ENCODE peak calls at places on chromosome 17, in nine cellular contexts. J is breast epithelium; V is H54; Z is caudate nucleus; Y is stimulated activated CD4-positive, alpha-beta T cell treated with anti-CD3 and anti-CD28 coated beads, Interleukin-4, amount 100 ng/mL, for 4 hours; N is body of pancreas; Q is Peyer's patch; H is ELF-1; K is psoas muscle. T is an unnamed sample.

GRCh38 chr17:75561927-75562603 is 25.5 kb upstream of the MYO15B start:
- DNase-seq in Y (no peak), V (no peak), K (no peak), J (no peak), H (no peak), Q (no peak), N (no peak), Z (no peak), T (no peak)

GRCh38 chr17:27531469-27531948 is 75.3 kb downstream of the KSR1 start:
- DNase-seq in Q (no peak), H (peak), K (no peak), J (no peak), Z (no peak), Y (no peak), V (no peak), N (no peak), T (no peak)

GRCh38 chr17:59572301-59572924 is 7.0 kb downstream of the DHX40 start:
- DNase-seq in H (no peak), N (no peak), Q (no peak), Z (no peak), J (no peak), V (no peak), Y (no peak), K (no peak), T (no peak)

GRCh38 chr17:3959295-3959899 is 4.8 kb downstream of the ATP2A3 start:
- DNase-seq in Q (peak), K (no peak), Z (no peak), H (peak), N (peak), J (no peak), V (peak), Y (no peak), T (no peak)

GRCh38 chr17:28491286-28491685 is 14.9 kb upstream of the FOXN1 start:
- DNase-seq in Z (no peak), K (peak), J (no peak), Y (no peak), V (no peak), Q (no peak), N (no peak), H (no peak), T (no peak)

GRCh38 chr17:7825206-7825980 is 8.6 kb upstream of the KDM6B start:
- DNase-seq in Z (no peak), K (no peak), J (no peak), V (no peak), Y (no peak), N (no peak), H (no peak), Q (no peak), T (no peak)

GRCh38 chr17:9052921-9053320 is 31.6 kb downstream of the NTN1 start:
- DNase-seq in H (peak), Q (no peak), Y (no peak), V (no peak), J (no peak), N (no peak), Z (no peak), K (no peak), T (no peak)

GRCh38 chr17:46772013-46772878 is 46.2 kb downstream of the WNT3 start:
- DNase-seq in Z (no peak), Q (peak), J (no peak), V (peak), H (peak), K (peak), N (peak), Y (no peak), T (no peak)

GRCh38 chr17:36877774-36878173 is 59.5 kb upstream of the LHX1 start:
- DNase-seq in J (no peak), H (no peak), Z (no peak), K (no peak), Y (no peak), V (no peak), Q (no peak), N (no peak), T (no peak)

GRCh38 chr17:78117027-78117981 is 11.3 kb downstream of the TMC6 start:
- DNase-seq in J (no peak), Y (no peak), K (peak), Z (peak), H (peak), N (peak), Q (no peak), V (no peak), T (peak)

GRCh38 chr17:70636517-70637133 is 467.3 kb downstream of the KCNJ2 start:
- DNase-seq in V (no peak), N (no peak), K (no peak), H (no peak), J (no peak), Y (no peak), Z (no peak), Q (no peak), T (no peak)

GRCh38 chr17:78997231-78997741 is 12.3 kb downstream of the CANT1 start:
- DNase-seq in K (no peak), H (no peak), N (no peak), Q (peak), J (no peak), V (no peak), Y (no peak), Z (no peak), T (peak)

GRCh38 chr17:67013891-67014290 is 30.5 kb upstream of the CACNG1 start:
- DNase-seq in Q (no peak), V (no peak), Y (no peak), N (no peak), Z (no peak), J (no peak), K (no peak), H (peak), T (no peak)

GRCh38 chr17:57938061-57938502 is 17.1 kb downstream of the CUEDC1 start:
- DNase-seq in Z (no peak), V (no peak), K (peak), N (no peak), H (no peak), J (no peak), Q (no peak), Y (no peak), T (no peak)

GRCh38 chr17:73628642-73629552 is 15.3 kb downstream of the SDK2 start:
- DNase-seq in K (peak), J (no peak), V (no peak), Q (peak), Y (no peak), Z (no peak), N (no peak), H (peak), T (no peak)

GRCh38 chr17:75069783-75070182 is 18.0 kb upstream of the SLC16A5 start:
- DNase-seq in Y (no peak), Q (no peak), K (no peak), H (no peak), V (peak), N (no peak), Z (no peak), J (no peak), T (no peak)

GRCh38 chr17:8869416-8869815 is 1.9 kb upstream of the PIK3R6 start:
- DNase-seq in Q (no peak), Z (no peak), N (no peak), K (no peak), J (no peak), Y (no peak), H (no peak), V (no peak), T (no peak)

GRCh38 chr17:63542942-63543821 is 7.1 kb upstream of the DCAF7 start:
- DNase-seq in N (peak), Z (no peak), Y (no peak), H (no peak), V (no peak), J (no peak), Q (no peak), K (no peak), T (no peak)

GRCh38 chr17:76593964-76594363 is 8.3 kb upstream of the ST6GALNAC2 start:
- DNase-seq in V (no peak), H (no peak), K (no peak), Q (no peak), J (no peak), Z (no peak), N (no peak), Y (no peak), T (no peak)

GRCh38 chr17:21129023-21129681 is 2.4 kb downstream of the DHRS7B start:
- DNase-seq in K (no peak), H (no peak), J (no peak), Y (no peak), Q (no peak), N (no peak), V (no peak), Z (no peak), T (peak)

GRCh38 chr17:79006001-79006400 is 3.6 kb downstream of the CANT1 start:
- DNase-seq in Z (no peak), Y (no peak), K (no peak), V (no peak), N (no peak), J (no peak), Q (peak), H (no peak), T (peak)

GRCh38 chr17:55818026-55818425 is 67.2 kb downstream of the PCTP start:
- DNase-seq in J (no peak), Y (no peak), Q (no peak), N (no peak), K (no peak), Z (no peak), H (no peak), V (no peak), T (no peak)

GRCh38 chr17:29157310-29157709 is 22.9 kb downstream of the MYO18A start:
- DNase-seq in Y (no peak), Q (no peak), V (no peak), Z (no peak), N (no peak), K (no peak), J (no peak), H (no peak), T (no peak)

GRCh38 chr17:83136156-83136555 is 56.7 kb downstream of the METRNL start:
- DNase-seq in Y (no peak), N (no peak), J (no peak), Q (no peak), H (no peak), K (no peak), Z (no peak), V (no peak), T (peak)

GRCh38 chr17:7122386-7122785 is 7.8 kb upstream of the ASGR2 start:
- DNase-seq in H (no peak), K (no peak), Z (no peak), Y (no peak), Q (no peak), N (no peak), J (no peak), V (no peak), T (no peak)

T was measured in uterus.